ENCODE peak calls at places on chromosomes 16 and 17, in nine cellular contexts. One of them, this sample, is unnamed.

GRCh38 chr17:74307984-74308773 is 17.8 kb upstream of the KIF19 start:
- DNase-seq in tibial nerve: no peak
- DNase-seq in CD4-positive, alpha-beta T cell: no peak
- DNase-seq in psoas muscle: no peak
- DNase-seq in mucosa of descending colon: no peak
- DNase-seq in progenitor cell of endocrine pancreas: no peak
- DNase-seq in fibroblast of pulmonary artery: peak; percentile 43
- DNase-seq in H9: no peak
- DNase-seq in WTC11: no peak
- DNase-seq in this sample: no peak

GRCh38 chr16:85157813-85158701 is 45.8 kb upstream of the CIBAR2 start:
- DNase-seq in progenitor cell of endocrine pancreas: no peak
- DNase-seq in H9: peak; percentile 92
- DNase-seq in WTC11: peak; percentile 76
- DNase-seq in tibial nerve: no peak
- DNase-seq in psoas muscle: no peak
- DNase-seq in fibroblast of pulmonary artery: no peak
- DNase-seq in mucosa of descending colon: no peak
- DNase-seq in CD4-positive, alpha-beta T cell: peak; percentile 7
- DNase-seq in this sample: no peak

GRCh38 chr16:57993452-57993851 is 7.0 kb downstream of the ZNF319 start:
- DNase-seq in psoas muscle: no peak
- DNase-seq in tibial nerve: no peak
- DNase-seq in progenitor cell of endocrine pancreas: no peak
- DNase-seq in H9: no peak
- DNase-seq in CD4-positive, alpha-beta T cell: no peak
- DNase-seq in fibroblast of pulmonary artery: no peak
- DNase-seq in WTC11: no peak
- DNase-seq in mucosa of descending colon: no peak
- DNase-seq in this sample: no peak

GRCh38 chr17:2396568-2397246 is 4.2 kb downstream of the MNT start:
- DNase-seq in WTC11: peak; percentile 88
- DNase-seq in progenitor cell of endocrine pancreas: peak; percentile 71
- DNase-seq in fibroblast of pulmonary artery: peak; percentile 99
- DNase-seq in CD4-positive, alpha-beta T cell: peak; percentile 29
- DNase-seq in psoas muscle: peak; percentile 94
- DNase-seq in tibial nerve: peak; percentile 82
- DNase-seq in mucosa of descending colon: peak; percentile 96
- DNase-seq in H9: peak; percentile 99
- DNase-seq in this sample: peak; percentile 71

GRCh38 chr16:65283238-65283651 is 161.4 kb upstream of the CDH11 start:
- DNase-seq in progenitor cell of endocrine pancreas: no peak
- DNase-seq in tibial nerve: no peak
- DNase-seq in mucosa of descending colon: no peak
- DNase-seq in fibroblast of pulmonary artery: no peak
- DNase-seq in H9: no peak
- DNase-seq in CD4-positive, alpha-beta T cell: no peak
- DNase-seq in psoas muscle: no peak
- DNase-seq in WTC11: no peak
- DNase-seq in this sample: no peak

GRCh38 chr17:7408341-7408740 is 696 bp downstream of the NLGN2 start:
- DNase-seq in mucosa of descending colon: no peak
- DNase-seq in tibial nerve: no peak
- DNase-seq in fibroblast of pulmonary artery: no peak
- DNase-seq in H9: no peak
- DNase-seq in psoas muscle: no peak
- DNase-seq in CD4-positive, alpha-beta T cell: peak; percentile 22
- DNase-seq in progenitor cell of endocrine pancreas: no peak
- DNase-seq in WTC11: no peak
- DNase-seq in this sample: no peak

GRCh38 chr16:74868035-74868434 is 93.4 kb upstream of the FA2H start:
- DNase-seq in H9: no peak
- DNase-seq in progenitor cell of endocrine pancreas: no peak
- DNase-seq in WTC11: no peak
- DNase-seq in fibroblast of pulmonary artery: no peak
- DNase-seq in mucosa of descending colon: no peak
- DNase-seq in tibial nerve: no peak
- DNase-seq in psoas muscle: no peak
- DNase-seq in CD4-positive, alpha-beta T cell: no peak
- DNase-seq in this sample: no peak

GRCh38 chr17:61720016-61720795 is 129.2 kb upstream of the NACA2 start:
- DNase-seq in WTC11: no peak
- DNase-seq in mucosa of descending colon: no peak
- DNase-seq in CD4-positive, alpha-beta T cell: no peak
- DNase-seq in fibroblast of pulmonary artery: peak; percentile 4
- DNase-seq in psoas muscle: no peak
- DNase-seq in H9: no peak
- DNase-seq in progenitor cell of endocrine pancreas: no peak
- DNase-seq in tibial nerve: no peak
- DNase-seq in this sample: no peak

GRCh38 chr17:2821868-2822267 is 25.6 kb downstream of the RAP1GAP2 start:
- DNase-seq in H9: no peak
- DNase-seq in WTC11: no peak
- DNase-seq in progenitor cell of endocrine pancreas: no peak
- DNase-seq in psoas muscle: no peak
- DNase-seq in mucosa of descending colon: no peak
- DNase-seq in fibroblast of pulmonary artery: no peak
- DNase-seq in tibial nerve: no peak
- DNase-seq in CD4-positive, alpha-beta T cell: no peak
- DNase-seq in this sample: no peak

GRCh38 chr17:80778716-80779115 is 212.9 kb upstream of the CHMP6 start:
- DNase-seq in WTC11: no peak
- DNase-seq in mucosa of descending colon: no peak
- DNase-seq in CD4-positive, alpha-beta T cell: no peak
- DNase-seq in H9: no peak
- DNase-seq in tibial nerve: no peak
- DNase-seq in fibroblast of pulmonary artery: no peak
- DNase-seq in psoas muscle: no peak
- DNase-seq in progenitor cell of endocrine pancreas: no peak
- DNase-seq in this sample: no peak

GRCh38 chr17:18004901-18005305 is 32.2 kb downstream of the DRC3 start:
- DNase-seq in psoas muscle: peak; percentile 78
- DNase-seq in CD4-positive, alpha-beta T cell: no peak
- DNase-seq in tibial nerve: no peak
- DNase-seq in fibroblast of pulmonary artery: no peak
- DNase-seq in progenitor cell of endocrine pancreas: no peak
- DNase-seq in WTC11: peak; percentile 47
- DNase-seq in H9: peak; percentile 72
- DNase-seq in mucosa of descending colon: no peak
- DNase-seq in this sample: no peak
- TF ChIP-seq CTCF in psoas muscle: peak; percentile 62
- TF ChIP-seq CTCF in CD4-positive, alpha-beta T cell: no peak
- TF ChIP-seq CTCF in tibial nerve: no peak
- TF ChIP-seq CTCF in fibroblast of pulmonary artery: peak; percentile 23
- TF ChIP-seq CTCF in progenitor cell of endocrine pancreas: peak; percentile 51
- TF ChIP-seq CTCF in WTC11: peak; percentile 30
- TF ChIP-seq CTCF in H9: peak; percentile 63
- TF ChIP-seq CTCF in mucosa of descending colon: no peak
- TF ChIP-seq CTCF in this sample: no peak

GRCh38 chr16:50323335-50324011 is 45.3 kb downstream of the BRD7 start:
- DNase-seq in WTC11: no peak
- DNase-seq in tibial nerve: peak; percentile 53
- DNase-seq in fibroblast of pulmonary artery: peak; percentile 57
- DNase-seq in mucosa of descending colon: no peak
- DNase-seq in progenitor cell of endocrine pancreas: no peak
- DNase-seq in CD4-positive, alpha-beta T cell: no peak
- DNase-seq in psoas muscle: no peak
- DNase-seq in H9: no peak
- DNase-seq in this sample: no peak
- TF ChIP-seq CTCF in WTC11: no peak
- TF ChIP-seq CTCF in tibial nerve: no peak
- TF ChIP-seq CTCF in fibroblast of pulmonary artery: peak; percentile 20
- TF ChIP-seq CTCF in mucosa of descending colon: no peak
- TF ChIP-seq CTCF in progenitor cell of endocrine pancreas: peak; percentile 17
- TF ChIP-seq CTCF in CD4-positive, alpha-beta T cell: peak; percentile 43
- TF ChIP-seq CTCF in psoas muscle: no peak
- TF ChIP-seq CTCF in H9: peak; percentile 46
- TF ChIP-seq CTCF in this sample: peak; percentile 15

GRCh38 chr16:512802-513201 is 14.7 kb upstream of the CAPN15 start:
- DNase-seq in progenitor cell of endocrine pancreas: no peak
- DNase-seq in WTC11: no peak
- DNase-seq in CD4-positive, alpha-beta T cell: no peak
- DNase-seq in psoas muscle: no peak
- DNase-seq in tibial nerve: no peak
- DNase-seq in H9: no peak
- DNase-seq in fibroblast of pulmonary artery: no peak
- DNase-seq in mucosa of descending colon: no peak
- DNase-seq in this sample: no peak
- TF ChIP-seq CTCF in progenitor cell of endocrine pancreas: no peak
- TF ChIP-seq CTCF in WTC11: no peak
- TF ChIP-seq CTCF in CD4-positive, alpha-beta T cell: no peak
- TF ChIP-seq CTCF in psoas muscle: no peak
- TF ChIP-seq CTCF in tibial nerve: no peak
- TF ChIP-seq CTCF in H9: no peak
- TF ChIP-seq CTCF in fibroblast of pulmonary artery: no peak
- TF ChIP-seq CTCF in mucosa of descending colon: no peak
- TF ChIP-seq CTCF in this sample: no peak

DNA sequence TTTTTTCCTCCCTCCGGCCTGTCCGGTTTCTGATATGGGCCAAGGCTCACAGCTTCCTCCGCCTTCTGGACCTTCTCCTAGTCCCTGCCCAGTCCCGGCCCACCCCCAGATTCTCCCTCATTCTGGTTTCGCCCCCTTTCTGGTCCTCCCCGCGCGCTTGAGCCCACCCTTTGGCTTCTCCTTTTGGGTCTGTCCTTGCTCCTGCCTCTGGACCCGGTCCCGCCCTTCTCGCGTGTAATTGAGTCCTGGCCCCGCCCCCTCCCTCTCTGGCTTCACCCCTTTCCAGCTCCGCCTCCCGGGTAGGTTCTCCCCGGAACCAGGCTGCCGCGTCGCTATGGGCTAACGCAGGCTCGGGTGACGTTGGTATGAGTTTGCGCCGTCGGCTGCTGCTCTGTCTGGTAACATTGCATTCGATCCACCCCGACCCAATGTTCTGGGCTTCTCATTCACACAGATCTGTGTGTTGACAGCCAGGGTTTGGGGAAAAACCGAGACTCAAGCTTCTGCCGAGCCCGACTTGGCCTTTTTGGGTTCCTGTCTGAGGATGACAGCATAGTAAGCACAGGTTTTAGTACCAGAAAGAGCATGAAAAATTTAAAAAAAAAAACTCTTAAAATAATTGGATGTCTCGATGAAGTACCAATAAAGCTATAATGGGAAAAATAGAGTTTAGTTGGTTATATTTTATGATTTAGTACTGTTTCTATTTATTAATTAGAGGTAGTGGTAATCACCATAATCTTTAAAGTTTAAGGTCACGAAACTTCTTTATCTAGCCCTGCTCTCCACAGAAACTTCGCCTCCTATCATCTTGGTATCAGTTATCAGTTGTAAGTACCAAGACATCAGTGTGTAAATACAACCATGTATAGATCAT is 14.8 kb upstream of the EEF2K start:
- DNase-seq in psoas muscle: peak; percentile 100
- DNase-seq in CD4-positive, alpha-beta T cell: peak; percentile 98
- DNase-seq in progenitor cell of endocrine pancreas: peak; percentile 92
- DNase-seq in mucosa of descending colon: peak; percentile 100
- DNase-seq in fibroblast of pulmonary artery: peak; percentile 98
- DNase-seq in H9: peak; percentile 97
- DNase-seq in WTC11: peak; percentile 96
- DNase-seq in tibial nerve: peak; percentile 100
- DNase-seq in this sample: peak; percentile 82
- TF ChIP-seq CTCF in psoas muscle: no peak
- TF ChIP-seq CTCF in CD4-positive, alpha-beta T cell: no peak
- TF ChIP-seq CTCF in progenitor cell of endocrine pancreas: no peak
- TF ChIP-seq CTCF in mucosa of descending colon: no peak
- TF ChIP-seq CTCF in fibroblast of pulmonary artery: no peak
- TF ChIP-seq CTCF in H9: no peak
- TF ChIP-seq CTCF in WTC11: no peak
- TF ChIP-seq CTCF in tibial nerve: no peak
- TF ChIP-seq CTCF in this sample: no peak

DNA sequence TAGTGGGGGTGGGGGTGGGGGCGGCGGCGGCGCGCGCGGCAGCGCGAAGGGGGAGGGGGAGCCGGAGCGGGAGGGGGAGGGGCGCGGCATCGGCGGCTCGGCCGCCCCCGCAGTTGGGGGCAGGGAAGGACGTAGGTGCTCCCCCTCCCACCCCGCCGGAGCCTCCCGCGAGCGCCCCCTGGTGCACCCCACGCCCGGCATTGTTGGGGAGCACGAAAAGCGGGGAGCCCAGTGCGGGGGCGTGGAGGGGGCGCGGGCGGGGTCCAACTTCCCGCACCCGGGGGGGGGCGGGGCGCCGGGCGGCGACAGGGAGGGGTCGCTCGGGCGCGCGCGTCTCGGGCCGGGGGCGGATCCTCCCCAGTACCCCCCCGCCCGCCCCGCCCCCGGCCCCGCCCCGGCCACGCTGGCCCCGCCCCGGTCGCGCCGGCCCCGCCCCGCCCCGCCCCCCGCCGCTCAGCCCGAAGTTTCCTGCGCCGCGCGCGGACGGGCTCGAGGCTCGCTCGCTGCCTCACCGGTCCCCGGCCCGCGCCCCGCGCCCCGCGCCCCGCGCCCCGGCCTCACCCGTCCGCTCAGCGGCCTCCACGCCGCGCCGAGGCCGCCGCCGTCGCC is at the start of gene CACNA1H:
- DNase-seq in tibial nerve: no peak
- DNase-seq in psoas muscle: no peak
- DNase-seq in H9: peak; percentile 53
- DNase-seq in mucosa of descending colon: no peak
- DNase-seq in fibroblast of pulmonary artery: no peak
- DNase-seq in WTC11: peak; percentile 63
- DNase-seq in CD4-positive, alpha-beta T cell: peak; percentile 61
- DNase-seq in progenitor cell of endocrine pancreas: peak; percentile 58
- DNase-seq in this sample: no peak
- TF ChIP-seq CTCF in tibial nerve: no peak
- TF ChIP-seq CTCF in psoas muscle: no peak
- TF ChIP-seq CTCF in H9: peak; percentile 66
- TF ChIP-seq CTCF in mucosa of descending colon: no peak
- TF ChIP-seq CTCF in fibroblast of pulmonary artery: no peak
- TF ChIP-seq CTCF in WTC11: peak; percentile 23
- TF ChIP-seq CTCF in CD4-positive, alpha-beta T cell: no peak
- TF ChIP-seq CTCF in progenitor cell of endocrine pancreas: peak; percentile 69
- TF ChIP-seq CTCF in this sample: no peak

GRCh38 chr17:42101513-42102292 is 3.4 kb upstream of the ZNF385C start:
- DNase-seq in H9: peak; percentile 96
- DNase-seq in mucosa of descending colon: peak; percentile 63
- DNase-seq in tibial nerve: peak; percentile 86
- DNase-seq in WTC11: peak; percentile 97
- DNase-seq in fibroblast of pulmonary artery: peak; percentile 76
- DNase-seq in progenitor cell of endocrine pancreas: peak; percentile 78
- DNase-seq in psoas muscle: peak; percentile 95
- DNase-seq in CD4-positive, alpha-beta T cell: peak; percentile 50
- DNase-seq in this sample: peak; percentile 77
- TF ChIP-seq CTCF in H9: peak; percentile 99
- TF ChIP-seq CTCF in mucosa of descending colon: peak; percentile 70
- TF ChIP-seq CTCF in tibial nerve: peak; percentile 84
- TF ChIP-seq CTCF in WTC11: peak; percentile 98
- TF ChIP-seq CTCF in fibroblast of pulmonary artery: peak; percentile 90
- TF ChIP-seq CTCF in progenitor cell of endocrine pancreas: peak; percentile 78
- TF ChIP-seq CTCF in psoas muscle: peak; percentile 94
- TF ChIP-seq CTCF in CD4-positive, alpha-beta T cell: peak; percentile 80
- TF ChIP-seq CTCF in this sample: peak; percentile 84

GRCh38 chr17:10628756-10629155 is 28.4 kb downstream of the MYH3 start:
- DNase-seq in psoas muscle: no peak
- DNase-seq in progenitor cell of endocrine pancreas: no peak
- DNase-seq in H9: peak; percentile 76
- DNase-seq in tibial nerve: no peak
- DNase-seq in CD4-positive, alpha-beta T cell: no peak
- DNase-seq in mucosa of descending colon: no peak
- DNase-seq in fibroblast of pulmonary artery: no peak
- DNase-seq in WTC11: peak; percentile 66
- DNase-seq in this sample: no peak
- TF ChIP-seq CTCF in psoas muscle: no peak
- TF ChIP-seq CTCF in progenitor cell of endocrine pancreas: peak; percentile 48
- TF ChIP-seq CTCF in H9: peak; percentile 85
- TF ChIP-seq CTCF in tibial nerve: no peak
- TF ChIP-seq CTCF in CD4-positive, alpha-beta T cell: peak; percentile 26
- TF ChIP-seq CTCF in mucosa of descending colon: no peak
- TF ChIP-seq CTCF in fibroblast of pulmonary artery: peak; percentile 19
- TF ChIP-seq CTCF in WTC11: peak; percentile 76
- TF ChIP-seq CTCF in this sample: peak; percentile 30